ENCODE peak calls at places on chromosomes 13 and 19, in seven cellular contexts. One of them, this sample, is unnamed.

GRCh38 chr19:3509566-3509989 is 3.5 kb downstream of the FZR1 start:
- DNase-seq in mesendoderm: no peak
- DNase-seq in MCF 10A: peak; percentile 67
- DNase-seq in left ventricle myocardium inferior: no peak
- DNase-seq in fibroblast of the aortic adventitia: peak; percentile 53
- DNase-seq in left ventricle myocardium superior: no peak
- DNase-seq in AG09309: no peak
- DNase-seq in this sample: peak; percentile 85

GRCh38 chr13:58960909-58961308 is 1202.8 kb downstream of the DIAPH3 start:
- DNase-seq in mesendoderm: peak; percentile 46
- DNase-seq in fibroblast of the aortic adventitia: peak; percentile 0
- DNase-seq in AG09309: no peak
- DNase-seq in MCF 10A: peak; percentile 14
- DNase-seq in left ventricle myocardium inferior: no peak
- DNase-seq in left ventricle myocardium superior: no peak
- DNase-seq in this sample: peak; percentile 51

GRCh38 chr19:48481846-48482639 is 12.9 kb downstream of the CYTH2 start:
- DNase-seq in fibroblast of the aortic adventitia: peak; percentile 50
- DNase-seq in MCF 10A: peak; percentile 38
- DNase-seq in mesendoderm: no peak
- DNase-seq in AG09309: no peak
- DNase-seq in left ventricle myocardium inferior: no peak
- DNase-seq in left ventricle myocardium superior: no peak
- DNase-seq in this sample: no peak

GRCh38 chr13:94858856-94859811 is 146.8 kb upstream of the SOX21 start:
- DNase-seq in fibroblast of the aortic adventitia: peak; percentile 64
- DNase-seq in mesendoderm: peak; percentile 8
- DNase-seq in AG09309: no peak
- DNase-seq in left ventricle myocardium inferior: peak; percentile 67
- DNase-seq in MCF 10A: no peak
- DNase-seq in left ventricle myocardium superior: peak; percentile 75
- DNase-seq in this sample: peak; percentile 85

GRCh38 chr13:51819544-51819943 is 15.6 kb upstream of the DHRS12 start:
- DNase-seq in mesendoderm: no peak
- DNase-seq in fibroblast of the aortic adventitia: no peak
- DNase-seq in MCF 10A: no peak
- DNase-seq in left ventricle myocardium superior: no peak
- DNase-seq in AG09309: no peak
- DNase-seq in left ventricle myocardium inferior: no peak
- DNase-seq in this sample: no peak

GRCh38 chr13:39350461-39350881 is 252.5 kb downstream of the LHFPL6 start:
- DNase-seq in AG09309: no peak
- DNase-seq in left ventricle myocardium inferior: peak; percentile 53
- DNase-seq in fibroblast of the aortic adventitia: peak; percentile 33
- DNase-seq in left ventricle myocardium superior: peak; percentile 60
- DNase-seq in MCF 10A: no peak
- DNase-seq in mesendoderm: no peak
- DNase-seq in this sample: peak; percentile 16

GRCh38 chr13:40181203-40181845 is 485.1 kb downstream of the FOXO1 start:
- DNase-seq in AG09309: peak; percentile 18
- DNase-seq in MCF 10A: peak; percentile 60
- DNase-seq in mesendoderm: peak; percentile 78
- DNase-seq in fibroblast of the aortic adventitia: peak; percentile 87
- DNase-seq in left ventricle myocardium inferior: no peak
- DNase-seq in left ventricle myocardium superior: no peak
- DNase-seq in this sample: peak; percentile 80

GRCh38 chr19:16764793-16765433 is 45.3 kb downstream of the NWD1 start:
- DNase-seq in left ventricle myocardium superior: no peak
- DNase-seq in fibroblast of the aortic adventitia: no peak
- DNase-seq in left ventricle myocardium inferior: no peak
- DNase-seq in mesendoderm: no peak
- DNase-seq in AG09309: no peak
- DNase-seq in MCF 10A: peak; percentile 74
- DNase-seq in this sample: no peak

GRCh38 chr13:19267746-19268145 is 86.1 kb upstream of the TUBA3C start:
- DNase-seq in mesendoderm: no peak
- DNase-seq in left ventricle myocardium inferior: no peak
- DNase-seq in AG09309: no peak
- DNase-seq in fibroblast of the aortic adventitia: no peak
- DNase-seq in MCF 10A: no peak
- DNase-seq in left ventricle myocardium superior: no peak
- DNase-seq in this sample: no peak

GRCh38 chr19:46821512-46822359 is 28.9 kb downstream of the AP2S1 start:
- DNase-seq in AG09309: no peak
- DNase-seq in left ventricle myocardium superior: peak; percentile 54
- DNase-seq in mesendoderm: no peak
- DNase-seq in left ventricle myocardium inferior: peak; percentile 40
- DNase-seq in MCF 10A: no peak
- DNase-seq in fibroblast of the aortic adventitia: no peak
- DNase-seq in this sample: no peak

GRCh38 chr19:44872661-44873060 is 18.4 kb upstream of the TOMM40 start:
- DNase-seq in fibroblast of the aortic adventitia: no peak
- DNase-seq in left ventricle myocardium inferior: no peak
- DNase-seq in AG09309: no peak
- DNase-seq in mesendoderm: no peak
- DNase-seq in MCF 10A: no peak
- DNase-seq in left ventricle myocardium superior: no peak
- DNase-seq in this sample: no peak

GRCh38 chr19:37309834-37310575 is 60.9 kb upstream of the ZNF527 start:
- DNase-seq in left ventricle myocardium inferior: no peak
- DNase-seq in MCF 10A: no peak
- DNase-seq in fibroblast of the aortic adventitia: no peak
- DNase-seq in mesendoderm: peak; percentile 45
- DNase-seq in AG09309: no peak
- DNase-seq in left ventricle myocardium superior: no peak
- DNase-seq in this sample: no peak

GRCh38 chr19:15836595-15837398 is 21.3 kb upstream of the OR10H1 start:
- DNase-seq in MCF 10A: peak; percentile 99
- DNase-seq in left ventricle myocardium superior: peak; percentile 97
- DNase-seq in fibroblast of the aortic adventitia: peak; percentile 90
- DNase-seq in AG09309: peak; percentile 66
- DNase-seq in mesendoderm: peak; percentile 94
- DNase-seq in left ventricle myocardium inferior: peak; percentile 97
- DNase-seq in this sample: peak; percentile 94

GRCh38 chr19:29483944-29484581 is 41.7 kb upstream of the VSTM2B start:
- DNase-seq in fibroblast of the aortic adventitia: no peak
- DNase-seq in left ventricle myocardium inferior: no peak
- DNase-seq in AG09309: no peak
- DNase-seq in mesendoderm: peak; percentile 21
- DNase-seq in left ventricle myocardium superior: no peak
- DNase-seq in MCF 10A: no peak
- DNase-seq in this sample: no peak

GRCh38 chr19:41351339-41352245 is 2.1 kb downstream of the TGFB1 start:
- DNase-seq in left ventricle myocardium inferior: peak; percentile 75
- DNase-seq in mesendoderm: peak; percentile 63
- DNase-seq in AG09309: no peak
- DNase-seq in MCF 10A: peak; percentile 41
- DNase-seq in fibroblast of the aortic adventitia: peak; percentile 53
- DNase-seq in left ventricle myocardium superior: peak; percentile 81
- DNase-seq in this sample: peak; percentile 63

GRCh38 chr13:74202129-74202528 is 67.9 kb upstream of the KLF12 start:
- DNase-seq in left ventricle myocardium superior: no peak
- DNase-seq in AG09309: no peak
- DNase-seq in fibroblast of the aortic adventitia: peak; percentile 74
- DNase-seq in left ventricle myocardium inferior: no peak
- DNase-seq in mesendoderm: no peak
- DNase-seq in MCF 10A: no peak
- DNase-seq in this sample: no peak

GRCh38 chr19:48837081-48837524 is 812 bp upstream of the HSD17B14 start:
- DNase-seq in left ventricle myocardium superior: peak; percentile 87
- DNase-seq in mesendoderm: peak; percentile 98
- DNase-seq in left ventricle myocardium inferior: peak; percentile 81
- DNase-seq in MCF 10A: no peak
- DNase-seq in AG09309: peak; percentile 42
- DNase-seq in fibroblast of the aortic adventitia: peak; percentile 71
- DNase-seq in this sample: peak; percentile 85

GRCh38 chr19:2538096-2538757 is 62.3 kb downstream of the GADD45B start:
- DNase-seq in left ventricle myocardium superior: no peak
- DNase-seq in MCF 10A: no peak
- DNase-seq in mesendoderm: no peak
- DNase-seq in fibroblast of the aortic adventitia: no peak
- DNase-seq in left ventricle myocardium inferior: no peak
- DNase-seq in AG09309: no peak
- DNase-seq in this sample: no peak

GRCh38 chr13:113731192-113732175 is 27.5 kb upstream of the TMEM255B start:
- DNase-seq in left ventricle myocardium inferior: no peak
- DNase-seq in left ventricle myocardium superior: peak; percentile 28
- DNase-seq in AG09309: no peak
- DNase-seq in mesendoderm: no peak
- DNase-seq in MCF 10A: no peak
- DNase-seq in fibroblast of the aortic adventitia: no peak
- DNase-seq in this sample: no peak

GRCh38 chr19:49503582-49503962 is 7.3 kb downstream of the RPS11 start:
- DNase-seq in left ventricle myocardium superior: no peak
- DNase-seq in MCF 10A: no peak
- DNase-seq in AG09309: no peak
- DNase-seq in left ventricle myocardium inferior: no peak
- DNase-seq in mesendoderm: no peak
- DNase-seq in fibroblast of the aortic adventitia: no peak
- DNase-seq in this sample: no peak

GRCh38 chr19:1843646-1844394 is 4.5 kb downstream of the REXO1 start:
- DNase-seq in fibroblast of the aortic adventitia: no peak
- DNase-seq in AG09309: no peak
- DNase-seq in left ventricle myocardium superior: no peak
- DNase-seq in MCF 10A: no peak
- DNase-seq in mesendoderm: peak; percentile 56
- DNase-seq in left ventricle myocardium inferior: no peak
- DNase-seq in this sample: no peak

GRCh38 chr13:24618219-24618955 is 61.8 kb upstream of the ATP12A start:
- DNase-seq in left ventricle myocardium inferior: no peak
- DNase-seq in AG09309: no peak
- DNase-seq in mesendoderm: no peak
- DNase-seq in fibroblast of the aortic adventitia: no peak
- DNase-seq in MCF 10A: no peak
- DNase-seq in left ventricle myocardium superior: no peak
- DNase-seq in this sample: no peak

GRCh38 chr19:8086849-8087248 is 34.3 kb downstream of the CCL25 start:
- DNase-seq in fibroblast of the aortic adventitia: no peak
- DNase-seq in AG09309: no peak
- DNase-seq in left ventricle myocardium inferior: no peak
- DNase-seq in MCF 10A: no peak
- DNase-seq in mesendoderm: no peak
- DNase-seq in left ventricle myocardium superior: no peak
- DNase-seq in this sample: no peak

GRCh38 chr13:85590231-85590931 is 208.8 kb downstream of the SLITRK6 start:
- DNase-seq in mesendoderm: no peak
- DNase-seq in MCF 10A: peak; percentile 71
- DNase-seq in left ventricle myocardium inferior: no peak
- DNase-seq in fibroblast of the aortic adventitia: peak; percentile 2
- DNase-seq in left ventricle myocardium superior: no peak
- DNase-seq in AG09309: no peak
- DNase-seq in this sample: no peak

GRCh38 chr13:71587778-71588177 is 279.2 kb downstream of the DACH1 start:
- DNase-seq in AG09309: no peak
- DNase-seq in mesendoderm: no peak
- DNase-seq in fibroblast of the aortic adventitia: no peak
- DNase-seq in left ventricle myocardium inferior: no peak
- DNase-seq in MCF 10A: no peak
- DNase-seq in left ventricle myocardium superior: no peak
- DNase-seq in this sample: no peak

GRCh38 chr19:58451358-58452101 is at the start of gene ZNF324B:
- DNase-seq in AG09309: peak; percentile 58
- DNase-seq in MCF 10A: peak; percentile 98
- DNase-seq in fibroblast of the aortic adventitia: peak; percentile 91
- DNase-seq in mesendoderm: peak; percentile 98
- DNase-seq in left ventricle myocardium inferior: peak; percentile 97
- DNase-seq in left ventricle myocardium superior: peak; percentile 98
- DNase-seq in this sample: peak; percentile 94

GRCh38 chr13:75365724-75366173 is 116.2 kb downstream of the TBC1D4 start:
- DNase-seq in mesendoderm: peak; percentile 35
- DNase-seq in MCF 10A: peak; percentile 69
- DNase-seq in fibroblast of the aortic adventitia: peak; percentile 63
- DNase-seq in AG09309: peak; percentile 43
- DNase-seq in left ventricle myocardium inferior: no peak
- DNase-seq in left ventricle myocardium superior: no peak
- DNase-seq in this sample: peak; percentile 96

GRCh38 chr13:101738336-101738735 is 285.9 kb downstream of the ITGBL1 start:
- DNase-seq in left ventricle myocardium inferior: no peak
- DNase-seq in MCF 10A: no peak
- DNase-seq in fibroblast of the aortic adventitia: no peak
- DNase-seq in AG09309: no peak
- DNase-seq in mesendoderm: no peak
- DNase-seq in left ventricle myocardium superior: no peak
- DNase-seq in this sample: no peak

GRCh38 chr13:95530178-95530577 is 22.3 kb upstream of the CLDN10 start:
- DNase-seq in mesendoderm: no peak
- DNase-seq in left ventricle myocardium inferior: no peak
- DNase-seq in left ventricle myocardium superior: no peak
- DNase-seq in MCF 10A: peak; percentile 99
- DNase-seq in fibroblast of the aortic adventitia: peak; percentile 71
- DNase-seq in AG09309: peak; percentile 20
- DNase-seq in this sample: peak; percentile 59

GRCh38 chr13:50948576-50948975 is 39.0 kb downstream of the RNASEH2B start:
- DNase-seq in AG09309: peak; percentile 10
- DNase-seq in fibroblast of the aortic adventitia: peak; percentile 25
- DNase-seq in left ventricle myocardium superior: no peak
- DNase-seq in MCF 10A: no peak
- DNase-seq in mesendoderm: no peak
- DNase-seq in left ventricle myocardium inferior: no peak
- DNase-seq in this sample: no peak

GRCh38 chr13:46559272-46559805 is 6.4 kb downstream of the LRCH1 start:
- DNase-seq in left ventricle myocardium superior: no peak
- DNase-seq in mesendoderm: no peak
- DNase-seq in MCF 10A: no peak
- DNase-seq in fibroblast of the aortic adventitia: peak; percentile 36
- DNase-seq in left ventricle myocardium inferior: no peak
- DNase-seq in AG09309: no peak
- DNase-seq in this sample: peak; percentile 46

GRCh38 chr19:2791876-2792275 is 6.6 kb downstream of the THOP1 start:
- DNase-seq in MCF 10A: no peak
- DNase-seq in mesendoderm: no peak
- DNase-seq in AG09309: no peak
- DNase-seq in left ventricle myocardium inferior: no peak
- DNase-seq in left ventricle myocardium superior: peak; percentile 55
- DNase-seq in fibroblast of the aortic adventitia: no peak
- DNase-seq in this sample: no peak

GRCh38 chr19:42081584-42082258 is 5.8 kb downstream of the ZNF574 start:
- DNase-seq in left ventricle myocardium superior: no peak
- DNase-seq in AG09309: no peak
- DNase-seq in mesendoderm: peak; percentile 50
- DNase-seq in left ventricle myocardium inferior: no peak
- DNase-seq in MCF 10A: peak; percentile 39
- DNase-seq in fibroblast of the aortic adventitia: peak; percentile 56
- DNase-seq in this sample: peak; percentile 60

GRCh38 chr19:10603084-10603872 is 16.2 kb upstream of the AP1M2 start:
- DNase-seq in left ventricle myocardium inferior: peak; percentile 39
- DNase-seq in left ventricle myocardium superior: peak; percentile 49
- DNase-seq in fibroblast of the aortic adventitia: no peak
- DNase-seq in AG09309: no peak
- DNase-seq in mesendoderm: peak; percentile 83
- DNase-seq in MCF 10A: no peak
- DNase-seq in this sample: peak; percentile 21

GRCh38 chr13:49292742-49293498 is 45.2 kb downstream of the CDADC1 start:
- DNase-seq in AG09309: no peak
- DNase-seq in MCF 10A: no peak
- DNase-seq in left ventricle myocardium inferior: no peak
- DNase-seq in fibroblast of the aortic adventitia: peak; percentile 84
- DNase-seq in mesendoderm: no peak
- DNase-seq in left ventricle myocardium superior: peak; percentile 65
- DNase-seq in this sample: peak; percentile 89

GRCh38 chr13:27005556-27005955 is 166.1 kb downstream of the USP12 start:
- DNase-seq in mesendoderm: no peak
- DNase-seq in fibroblast of the aortic adventitia: no peak
- DNase-seq in left ventricle myocardium superior: no peak
- DNase-seq in AG09309: no peak
- DNase-seq in MCF 10A: no peak
- DNase-seq in left ventricle myocardium inferior: no peak
- DNase-seq in this sample: peak; percentile 35

This sample was measured in cardiac fibroblast.